ENCODE peak calls at places on chromosomes 4 and X, in four cellular contexts. Z, L, Y and N are unnamed samples.

GRCh38 chrX:13215729-13216128 is 104.1 kb downstream of the ATXN3L start:
- DNase-seq in Z (no peak), L (no peak), Y (peak), N (no peak)

GRCh38 chr4:105057370-105058096 is 89.1 kb upstream of the TET2 start:
- DNase-seq in Z (no peak), L (no peak), Y (no peak), N (no peak)

GRCh38 chr4:78410651-78411050 is 140.9 kb upstream of the ANXA3 start:
- DNase-seq in Z (no peak), L (no peak), Y (no peak), N (no peak)

GRCh38 chr4:84652478-84652877 is 69.6 kb downstream of the CDS1 start:
- DNase-seq in Z (no peak), L (no peak), Y (no peak), N (no peak)

GRCh38 chrX:48492293-48492910 is 16.4 kb upstream of the PORCN start:
- DNase-seq in Z (no peak), L (no peak), Y (peak), N (no peak)

GRCh38 chrX:39900788-39901170 is 197.0 kb downstream of the BCOR start:
- DNase-seq in Z (no peak), L (no peak), Y (no peak), N (peak)

GRCh38 chr4:39154009-39154408 is 28.3 kb upstream of the WDR19 start:
- DNase-seq in Z (no peak), L (no peak), Y (no peak), N (no peak)

GRCh38 chr4:1404573-1405248 is 1.5 kb downstream of the NKX1-1 start:
- DNase-seq in Z (no peak), L (no peak), Y (no peak), N (no peak)

GRCh38 chrX:107715331-107716044 is 60.1 kb downstream of the TSC22D3 start:
- DNase-seq in Z (no peak), L (no peak), Y (peak), N (no peak)